ENCODE peak calls at places on chromosome 5, in ten cellular contexts. E is GM23248; L is GM10248; G is epithelial cell of esophagus; U is stimulated activated CD8-positive, alpha-beta memory T cell treated with anti-CD3 and anti-CD28 coated beads, Interleukin-4, amount 100 ng/mL, for 1 hour; F is heart right ventricle; Z is NAMALWA; K is activated CD8-positive, alpha-beta memory T cell treated with anti-CD3 and anti-CD28 coated beads for 1 hour; S is BE2C; B is KG1. H is an unnamed sample.

GRCh38 chr5:56464935-56465756 is 232.0 kb upstream of the ANKRD55 start:
- DNase-seq in E (peak), L (no peak), G (peak), U (no peak), F (no peak), Z (no peak), K (no peak), S (no peak), B (no peak), H (peak)

GRCh38 chr5:110681109-110681508 is 45.4 kb downstream of the TMEM232 start:
- DNase-seq in E (no peak), L (no peak), G (no peak), U (no peak), F (no peak), Z (no peak), K (no peak), S (no peak), B (no peak), H (no peak)

GRCh38 chr5:42811591-42812392 is at the start of gene SELENOP:
- DNase-seq in E (peak), L (no peak), G (no peak), U (no peak), F (no peak), Z (no peak), K (no peak), S (no peak), B (no peak), H (no peak)

GRCh38 chr5:80408475-80408875 is 611 bp downstream of the ZFYVE16 start:
- DNase-seq in E (peak), L (peak), G (peak), U (no peak), F (peak), Z (peak), K (no peak), S (peak), B (no peak), H (peak)

GRCh38 chr5:34666392-34667080 is 10.4 kb downstream of the RAI14 start:
- DNase-seq in E (no peak), L (no peak), G (no peak), U (no peak), F (no peak), Z (no peak), K (no peak), S (no peak), B (no peak), H (no peak)

GRCh38 chr5:76388791-76389512 is 14.1 kb upstream of the IQGAP2 start:
- DNase-seq in E (no peak), L (no peak), G (no peak), U (no peak), F (no peak), Z (no peak), K (no peak), S (no peak), B (no peak), H (no peak)

GRCh38 chr5:113330533-113331200 is 104.1 kb downstream of the TSSK1B start:
- DNase-seq in E (peak), L (peak), G (peak), U (no peak), F (peak), Z (peak), K (no peak), S (no peak), B (no peak), H (peak)

GRCh38 chr5:171426266-171426665 is 6.8 kb downstream of the FGF18 start:
- DNase-seq in E (no peak), L (no peak), G (no peak), U (no peak), F (no peak), Z (no peak), K (no peak), S (no peak), B (no peak), H (no peak)

GRCh38 chr5:40676643-40677333 is 2.9 kb upstream of the PTGER4 start:
- DNase-seq in E (peak), L (no peak), G (peak), U (no peak), F (peak), Z (no peak), K (no peak), S (no peak), B (no peak), H (peak)

GRCh38 chr5:11941566-11941965 is 37.3 kb upstream of the CTNND2 start:
- DNase-seq in E (no peak), L (no peak), G (peak), U (no peak), F (no peak), Z (no peak), K (no peak), S (no peak), B (no peak), H (no peak)

GRCh38 chr5:90020575-90021535 is 388.7 kb downstream of the CETN3 start:
- DNase-seq in E (peak), L (peak), G (peak), U (no peak), F (no peak), Z (peak), K (no peak), S (no peak), B (no peak), H (peak)

GRCh38 chr5:119680080-119680479 is 50.7 kb downstream of the FAM170A start:
- DNase-seq in E (no peak), L (no peak), G (no peak), U (no peak), F (no peak), Z (no peak), K (no peak), S (no peak), B (no peak), H (no peak)

GRCh38 chr5:78799254-78800017 is 150.9 kb upstream of the LHFPL2 start:
- DNase-seq in E (peak), L (no peak), G (peak), U (no peak), F (no peak), Z (no peak), K (no peak), S (no peak), B (no peak), H (peak)

GRCh38 chr5:138610468-138611294 is 35.5 kb upstream of the HSPA9 start:
- DNase-seq in E (peak), L (no peak), G (no peak), U (no peak), F (no peak), Z (no peak), K (no peak), S (peak), B (no peak), H (no peak)

GRCh38 chr5:59744531-59744992 is 149.0 kb downstream of the PDE4D start:
- DNase-seq in E (peak), L (no peak), G (peak), U (no peak), F (no peak), Z (no peak), K (no peak), S (no peak), B (no peak), H (no peak)

GRCh38 chr5:5330723-5331530 is 91.5 kb upstream of the ICE1 start:
- DNase-seq in E (no peak), L (no peak), G (no peak), U (no peak), F (no peak), Z (no peak), K (no peak), S (no peak), B (no peak), H (no peak)

GRCh38 chr5:59542841-59543825 is 350.4 kb downstream of the PDE4D start:
- DNase-seq in E (no peak), L (no peak), G (no peak), U (no peak), F (peak), Z (no peak), K (no peak), S (peak), B (no peak), H (no peak)

GRCh38 chr5:76765249-76765648 is 49.3 kb downstream of the F2R start:
- DNase-seq in E (peak), L (no peak), G (no peak), U (no peak), F (no peak), Z (no peak), K (no peak), S (no peak), B (no peak), H (no peak)

GRCh38 chr5:120368923-120369715 is 95.0 kb upstream of the PRR16 start:
- DNase-seq in E (no peak), L (no peak), G (peak), U (no peak), F (no peak), Z (peak), K (no peak), S (no peak), B (no peak), H (no peak)

GRCh38 chr5:33629999-33630398 is 189.2 kb downstream of the TARS1 start:
- DNase-seq in E (no peak), L (no peak), G (no peak), U (no peak), F (no peak), Z (no peak), K (no peak), S (no peak), B (no peak), H (no peak)

GRCh38 chr5:36703245-36703860 is 96.9 kb downstream of the SLC1A3 start:
- DNase-seq in E (peak), L (no peak), G (no peak), U (no peak), F (peak), Z (no peak), K (no peak), S (no peak), B (no peak), H (no peak)

GRCh38 chr5:112923148-112923917 is 1.3 kb upstream of the REEP5 start:
- DNase-seq in E (no peak), L (no peak), G (no peak), U (no peak), F (no peak), Z (peak), K (no peak), S (no peak), B (no peak), H (no peak)

GRCh38 chr5:121144764-121145163 is 680.7 kb downstream of the PRR16 start:
- DNase-seq in E (peak), L (no peak), G (peak), U (no peak), F (no peak), Z (no peak), K (no peak), S (no peak), B (no peak), H (peak)

GRCh38 chr5:10637944-10638343 is 74.1 kb downstream of the ANKRD33B start:
- DNase-seq in E (no peak), L (no peak), G (no peak), U (no peak), F (no peak), Z (no peak), K (no peak), S (no peak), B (no peak), H (no peak)

GRCh38 chr5:67173959-67174358 is 22.6 kb downstream of the CD180 start:
- DNase-seq in E (peak), L (no peak), G (peak), U (no peak), F (no peak), Z (no peak), K (no peak), S (no peak), B (no peak), H (no peak)

GRCh38 chr5:143509758-143510221 is 106.3 kb upstream of the NR3C1 start:
- DNase-seq in E (no peak), L (peak), G (peak), U (no peak), F (no peak), Z (no peak), K (no peak), S (no peak), B (no peak), H (no peak)

GRCh38 chr5:53726121-53726520 is 165.7 kb downstream of the NDUFS4 start:
- DNase-seq in E (no peak), L (no peak), G (no peak), U (no peak), F (no peak), Z (no peak), K (no peak), S (no peak), B (no peak), H (no peak)

GRCh38 chr5:74543162-74543995 is 97.1 kb downstream of the ENC1 start:
- DNase-seq in E (peak), L (no peak), G (peak), U (no peak), F (no peak), Z (no peak), K (no peak), S (no peak), B (no peak), H (peak)

GRCh38 chr5:154370119-154370518 is 75.7 kb upstream of the SAP30L start:
- DNase-seq in E (peak), L (no peak), G (no peak), U (no peak), F (no peak), Z (no peak), K (no peak), S (no peak), B (no peak), H (peak)

GRCh38 chr5:178068293-178068692 is 45.0 kb upstream of the N4BP3 start:
- DNase-seq in E (no peak), L (no peak), G (no peak), U (no peak), F (no peak), Z (peak), K (no peak), S (no peak), B (no peak), H (no peak)

GRCh38 chr5:2149196-2149541 is 266.4 kb upstream of the IRX4 start:
- DNase-seq in E (peak), L (no peak), G (no peak), U (no peak), F (no peak), Z (no peak), K (no peak), S (no peak), B (no peak), H (no peak)

GRCh38 chr5:149765932-149766331 is 35.8 kb downstream of the PPARGC1B start:
- DNase-seq in E (no peak), L (no peak), G (no peak), U (no peak), F (no peak), Z (peak), K (no peak), S (no peak), B (no peak), H (no peak)

GRCh38 chr5:142432369-142432863 is 107.6 kb upstream of the SPRY4 start:
- DNase-seq in E (no peak), L (peak), G (no peak), U (no peak), F (no peak), Z (no peak), K (no peak), S (peak), B (no peak), H (no peak)

GRCh38 chr5:6829150-6829784 is 116.0 kb downstream of the TENT4A start:
- DNase-seq in E (peak), L (peak), G (peak), U (no peak), F (no peak), Z (no peak), K (no peak), S (no peak), B (no peak), H (no peak)

GRCh38 chr5:36915653-36916052 is 39.1 kb downstream of the NIPBL start:
- DNase-seq in E (peak), L (no peak), G (no peak), U (no peak), F (no peak), Z (no peak), K (no peak), S (no peak), B (no peak), H (peak)

GRCh38 chr5:15010936-15011335 is 139.4 kb upstream of the ANKH start:
- DNase-seq in E (no peak), L (no peak), G (no peak), U (no peak), F (no peak), Z (no peak), K (no peak), S (no peak), B (no peak), H (no peak)

GRCh38 chr5:139593716-139594319 is 32.7 kb downstream of the UBE2D2 start:
- DNase-seq in E (peak), L (no peak), G (peak), U (no peak), F (no peak), Z (no peak), K (no peak), S (no peak), B (no peak), H (peak)

H was measured in adipocyte.